ENCODE peak calls at places on chromosomes 12 and 14, in six cellular contexts. A, J, I, H, K and E are unnamed samples.

GRCh38 chr14:51981218-51981854 is 8.0 kb upstream of the RTRAF start:
- DNase-seq in A (no peak), H (no peak), K (no peak), I (no peak), J (no peak), E (no peak)

GRCh38 chr14:24296341-24297157 is 3.0 kb downstream of the DHRS1 start:
- DNase-seq in H (no peak), J (peak), I (peak), A (peak), K (peak), E (peak)

GRCh38 chr14:59268011-59268410 is 79.5 kb downstream of the DAAM1 start:
- DNase-seq in I (no peak), K (no peak), J (peak), H (no peak), A (no peak), E (no peak)

GRCh38 chr14:50666772-50667490 is 1.2 kb downstream of the SAV1 start:
- DNase-seq in J (peak), I (peak), A (no peak), H (peak), K (peak), E (peak)

GRCh38 chr14:104436741-104437701 is 142.5 kb upstream of the C14orf180 start:
- DNase-seq in H (no peak), J (no peak), I (no peak), K (no peak), A (no peak), E (no peak)

GRCh38 chr12:60180298-60180697 is 584.5 kb downstream of the SLC16A7 start:
- DNase-seq in H (no peak), A (no peak), J (no peak), I (no peak), K (no peak), E (no peak)

GRCh38 chr14:51548187-51548586 is 103.5 kb upstream of the FRMD6 start:
- DNase-seq in K (no peak), I (no peak), H (no peak), A (no peak), J (no peak), E (no peak)

GRCh38 chr12:2753536-2753935 is 41.2 kb upstream of the FKBP4 start:
- DNase-seq in J (no peak), I (no peak), H (no peak), A (no peak), K (no peak), E (no peak)

GRCh38 chr12:72369560-72369959 is 97.4 kb downstream of the TRHDE start:
- DNase-seq in H (no peak), I (no peak), J (no peak), K (no peak), A (no peak), E (no peak)

GRCh38 chr14:21825147-21825743 is 151.6 kb upstream of the OR4E1 start:
- DNase-seq in H (no peak), J (peak), A (no peak), I (peak), K (no peak), E (no peak)
- TF ChIP-seq CTCF in H (no peak), J (peak), A (peak), I (peak), K (no peak), E (peak)

GRCh38 chr12:6842075-6842474 is 1.4 kb downstream of the GNB3 start:
- DNase-seq in H (no peak), I (no peak), J (no peak), K (no peak), A (no peak), E (no peak)

GRCh38 chr12:6841139-6841515 is 402 bp downstream of the GNB3 start:
- DNase-seq in J (no peak), K (no peak), A (no peak), I (no peak), H (no peak), E (no peak)

GRCh38 chr12:6840428-6841138 is at the start of gene GNB3:
- DNase-seq in H (no peak), J (no peak), I (no peak), A (no peak), K (no peak), E (no peak)

GRCh38 chr12:6845395-6845794 is 4.7 kb downstream of the GNB3 start:
- DNase-seq in A (no peak), H (no peak), K (no peak), J (no peak), I (no peak), E (no peak)

GRCh38 chr12:6843118-6843902 is 2.6 kb downstream of the GNB3 start:
- DNase-seq in K (no peak), H (no peak), A (no peak), J (no peak), I (no peak), E (no peak)
- TF ChIP-seq CTCF in K (no peak), H (no peak), A (no peak), J (no peak), I (no peak), E (no peak)

GRCh38 chr12:26918321-26919215 is 19.2 kb downstream of the INTS13 start:
- DNase-seq in J (peak), H (no peak), K (no peak), I (no peak), A (no peak), E (peak)
- TF ChIP-seq CTCF in J (no peak), H (peak), K (peak), I (peak), A (no peak), E (peak)

DNA sequence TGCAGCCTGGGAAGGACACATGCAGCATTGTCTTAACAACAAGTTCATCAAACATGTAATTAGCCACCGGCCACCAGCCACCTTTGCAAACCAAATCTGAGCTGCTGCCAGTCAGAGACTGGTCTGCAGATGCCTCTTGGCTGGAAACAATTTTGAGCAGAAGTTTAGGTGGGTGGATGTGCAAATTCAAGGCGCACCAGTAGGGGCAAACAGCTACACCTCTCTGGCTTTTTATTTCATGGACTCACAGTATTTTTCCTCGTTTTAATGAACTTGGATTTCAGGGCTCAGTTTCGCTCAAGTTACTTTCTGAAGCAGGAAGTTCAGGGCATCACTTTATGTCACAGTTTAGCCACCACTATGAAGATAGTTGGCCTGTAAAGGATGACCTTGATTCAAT is 94.3 kb downstream of the OTX2 start:
- DNase-seq in I (no peak), K (no peak), A (no peak), H (no peak), J (no peak), E (no peak)
- TF ChIP-seq CTCF in I (no peak), K (no peak), A (no peak), H (no peak), J (no peak), E (no peak)

GRCh38 chr12:25197608-25198007 is 2.6 kb downstream of the ETFRF1 start:
- DNase-seq in I (no peak), K (no peak), J (no peak), H (no peak), A (no peak), E (no peak)

GRCh38 chr12:25200703-25201102 is 5.7 kb downstream of the ETFRF1 start:
- DNase-seq in H (no peak), I (no peak), K (peak), J (peak), A (no peak), E (peak)

GRCh38 chr12:25194722-25195055 is 271 bp downstream of the DNAI7 start:
- DNase-seq in A (no peak), K (no peak), I (no peak), J (no peak), H (no peak), E (no peak)

GRCh38 chr12:25194211-25194610 is 749 bp downstream of the DNAI7 start:
- DNase-seq in I (no peak), J (peak), H (no peak), K (peak), A (no peak), E (no peak)

GRCh38 chr12:25195056-25195971 is at the start of the genes DNAI7 and ETFRF1:
- DNase-seq in I (peak), K (peak), A (peak), J (peak), H (peak), E (peak)
- TF ChIP-seq CTCF in I (no peak), K (no peak), A (no peak), J (no peak), H (no peak), E (no peak)

DNA sequence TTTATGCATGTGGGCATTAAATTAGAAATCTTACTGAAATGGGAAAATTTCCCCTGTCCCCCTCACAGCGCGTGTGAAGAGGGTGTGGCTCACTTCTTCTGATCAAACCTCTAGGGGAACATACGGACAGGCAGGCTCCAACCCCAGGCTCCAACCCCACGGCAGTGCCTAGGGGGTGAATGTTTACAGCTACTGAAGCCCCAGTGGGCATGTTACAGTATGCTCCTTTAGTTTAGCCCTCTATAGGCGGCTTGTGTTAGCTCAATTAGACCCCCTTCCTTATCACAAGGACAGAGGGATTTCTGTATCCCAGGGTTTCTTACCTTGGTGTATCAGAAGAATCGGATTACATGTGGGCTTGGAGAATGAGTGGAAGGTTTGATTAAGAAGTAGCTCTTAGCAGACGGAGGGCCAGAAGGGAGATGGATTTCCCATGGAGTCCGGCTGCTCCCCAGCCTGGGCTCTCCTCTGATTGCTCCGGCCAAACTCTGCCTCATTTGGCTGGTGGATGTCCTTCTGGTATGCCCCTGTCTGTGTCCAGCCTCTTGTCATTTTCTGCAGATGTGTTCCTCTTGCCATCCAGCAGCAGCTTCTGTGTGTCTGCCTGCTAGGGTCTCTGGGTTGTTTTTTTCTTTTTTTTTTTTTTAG is 223.7 kb downstream of the TMTC2 start:
- DNase-seq in J (no peak), K (no peak), A (no peak), I (no peak), H (no peak), E (no peak)
- TF ChIP-seq CTCF in J (no peak), K (no peak), A (no peak), I (no peak), H (no peak), E (no peak)

GRCh38 chr12:48980389-48980952 is 2.3 kb downstream of the WNT1 start:
- DNase-seq in I (no peak), J (no peak), A (no peak), K (no peak), H (no peak), E (no peak)
- TF ChIP-seq CTCF in I (peak), J (no peak), A (no peak), K (no peak), H (no peak), E (no peak)

DNA sequence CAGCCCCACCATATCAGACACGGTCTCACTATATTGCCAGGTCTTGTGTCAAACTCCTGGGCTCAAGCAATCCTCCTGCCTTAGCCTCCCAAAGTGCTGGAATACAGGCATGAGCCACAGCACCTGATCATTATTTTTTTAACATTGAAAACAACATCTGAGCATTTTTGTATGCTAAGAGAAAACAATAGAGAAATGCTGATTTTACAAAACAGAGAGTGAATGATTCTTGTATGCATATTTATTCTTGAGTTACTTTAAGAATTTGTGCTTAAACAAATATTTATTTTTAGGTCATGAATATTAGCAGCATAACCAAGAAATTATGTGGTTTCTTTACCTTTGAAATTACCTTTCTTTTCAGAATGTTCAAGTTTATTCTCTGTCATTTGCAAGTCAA is 81.8 kb upstream of the KITLG start:
- DNase-seq in J (no peak), A (no peak), I (no peak), K (no peak), H (no peak), E (no peak)
- TF ChIP-seq CTCF in J (no peak), A (no peak), I (no peak), K (no peak), H (no peak), E (no peak)

GRCh38 chr12:4580165-4580773 is 18.3 kb downstream of the DYRK4 start:
- DNase-seq in J (no peak), A (no peak), H (no peak), K (no peak), I (no peak), E (no peak)
- TF ChIP-seq CTCF in J (no peak), A (no peak), H (no peak), K (no peak), I (no peak), E (no peak)

DNA sequence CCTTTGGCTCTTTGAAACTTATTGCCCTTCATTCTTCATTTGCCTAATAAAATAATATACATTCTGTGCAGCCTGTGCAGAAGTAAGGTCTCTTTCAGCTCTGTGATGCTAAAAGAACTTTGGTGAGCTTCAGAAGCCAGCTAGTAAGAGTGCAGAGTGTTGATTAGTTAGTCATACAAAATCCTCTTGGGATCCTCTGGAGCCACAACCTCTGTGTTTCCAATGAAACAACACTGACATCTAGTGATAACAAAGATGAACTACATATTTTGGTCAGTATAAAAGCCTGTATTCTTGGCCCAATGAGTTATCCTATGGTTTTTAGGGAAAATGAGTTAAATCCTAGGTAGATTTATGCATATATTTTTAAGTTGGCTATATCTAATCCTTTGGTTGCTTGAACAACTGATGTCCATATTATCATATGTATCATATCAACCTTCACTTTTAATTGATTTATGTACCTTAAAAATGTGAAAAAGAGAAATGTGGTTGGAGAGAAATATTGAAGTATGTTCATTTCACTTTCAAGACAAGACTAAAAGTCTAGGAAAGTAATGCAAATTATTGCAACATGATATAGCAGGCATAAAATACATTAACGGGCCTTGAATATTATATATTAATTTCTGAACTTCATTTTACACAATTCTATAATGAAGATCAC is 158.4 kb downstream of the KLHL28 start:
- DNase-seq in A (peak), J (peak), K (peak), I (peak), H (no peak), E (peak)
- TF ChIP-seq CTCF in A (peak), J (peak), K (peak), I (peak), H (peak), E (peak)